ENCODE peak calls at places on chromosome 2, in ten cellular contexts. One of them, this sample, is unnamed.

GRCh38 chr2:231007159-231008045 is 11.5 kb downstream of the SPATA3 start:
- DNase-seq in T-helper 17 cell: no peak
- DNase-seq in activated naive CD8-positive, alpha-beta T cell treated with anti-CD3 and anti-CD28 coated beads, Interleukin-2, amount 50 U/mL, for 24 hours: no peak
- DNase-seq in NCI-H187: no peak
- DNase-seq in psoas muscle: no peak
- DNase-seq in substantia nigra: no peak
- DNase-seq in NCI-H774: no peak
- DNase-seq in stimulated activated naive CD4-positive, alpha-beta T cell: no peak
- DNase-seq in central memory CD4-positive, alpha-beta T cell: no peak
- DNase-seq in NCI-H460: no peak
- DNase-seq in this sample: no peak

GRCh38 chr2:24456610-24457556 is 34.2 kb upstream of the NCOA1 start:
- DNase-seq in stimulated activated naive CD4-positive, alpha-beta T cell: no peak
- DNase-seq in activated naive CD8-positive, alpha-beta T cell treated with anti-CD3 and anti-CD28 coated beads, Interleukin-2, amount 50 U/mL, for 24 hours: peak
- DNase-seq in central memory CD4-positive, alpha-beta T cell: no peak
- DNase-seq in T-helper 17 cell: no peak
- DNase-seq in NCI-H187: no peak
- DNase-seq in NCI-H774: no peak
- DNase-seq in psoas muscle: peak
- DNase-seq in NCI-H460: no peak
- DNase-seq in substantia nigra: no peak
- DNase-seq in this sample: no peak

GRCh38 chr2:121810959-121811853 is 55.8 kb downstream of the TSN start:
- DNase-seq in T-helper 17 cell: no peak
- DNase-seq in NCI-H460: peak
- DNase-seq in activated naive CD8-positive, alpha-beta T cell treated with anti-CD3 and anti-CD28 coated beads, Interleukin-2, amount 50 U/mL, for 24 hours: peak
- DNase-seq in NCI-H774: peak
- DNase-seq in central memory CD4-positive, alpha-beta T cell: no peak
- DNase-seq in NCI-H187: peak
- DNase-seq in stimulated activated naive CD4-positive, alpha-beta T cell: no peak
- DNase-seq in psoas muscle: peak
- DNase-seq in substantia nigra: peak
- DNase-seq in this sample: no peak

GRCh38 chr2:68653034-68653433 is 9.7 kb downstream of the PROKR1 start:
- DNase-seq in T-helper 17 cell: no peak
- DNase-seq in psoas muscle: no peak
- DNase-seq in stimulated activated naive CD4-positive, alpha-beta T cell: no peak
- DNase-seq in NCI-H187: no peak
- DNase-seq in activated naive CD8-positive, alpha-beta T cell treated with anti-CD3 and anti-CD28 coated beads, Interleukin-2, amount 50 U/mL, for 24 hours: no peak
- DNase-seq in substantia nigra: no peak
- DNase-seq in central memory CD4-positive, alpha-beta T cell: no peak
- DNase-seq in NCI-H460: no peak
- DNase-seq in NCI-H774: no peak
- DNase-seq in this sample: no peak

GRCh38 chr2:186690796-186691195 is 3.1 kb upstream of the FAM171B start:
- DNase-seq in NCI-H774: no peak
- DNase-seq in psoas muscle: no peak
- DNase-seq in NCI-H187: no peak
- DNase-seq in stimulated activated naive CD4-positive, alpha-beta T cell: no peak
- DNase-seq in NCI-H460: no peak
- DNase-seq in T-helper 17 cell: no peak
- DNase-seq in activated naive CD8-positive, alpha-beta T cell treated with anti-CD3 and anti-CD28 coated beads, Interleukin-2, amount 50 U/mL, for 24 hours: no peak
- DNase-seq in substantia nigra: no peak
- DNase-seq in central memory CD4-positive, alpha-beta T cell: no peak
- DNase-seq in this sample: no peak

GRCh38 chr2:8501061-8501460 is 180.8 kb upstream of the ID2 start:
- DNase-seq in NCI-H187: no peak
- DNase-seq in psoas muscle: no peak
- DNase-seq in NCI-H460: no peak
- DNase-seq in stimulated activated naive CD4-positive, alpha-beta T cell: no peak
- DNase-seq in substantia nigra: no peak
- DNase-seq in T-helper 17 cell: no peak
- DNase-seq in NCI-H774: no peak
- DNase-seq in central memory CD4-positive, alpha-beta T cell: no peak
- DNase-seq in activated naive CD8-positive, alpha-beta T cell treated with anti-CD3 and anti-CD28 coated beads, Interleukin-2, amount 50 U/mL, for 24 hours: no peak
- DNase-seq in this sample: no peak

GRCh38 chr2:158828378-158829136 is 33.4 kb downstream of the DAPL1 start:
- DNase-seq in central memory CD4-positive, alpha-beta T cell: no peak
- DNase-seq in stimulated activated naive CD4-positive, alpha-beta T cell: no peak
- DNase-seq in NCI-H187: no peak
- DNase-seq in psoas muscle: no peak
- DNase-seq in T-helper 17 cell: no peak
- DNase-seq in NCI-H460: no peak
- DNase-seq in substantia nigra: no peak
- DNase-seq in activated naive CD8-positive, alpha-beta T cell treated with anti-CD3 and anti-CD28 coated beads, Interleukin-2, amount 50 U/mL, for 24 hours: no peak
- DNase-seq in NCI-H774: no peak
- DNase-seq in this sample: no peak

GRCh38 chr2:152375174-152375573 is 40.2 kb downstream of the FMNL2 start:
- DNase-seq in activated naive CD8-positive, alpha-beta T cell treated with anti-CD3 and anti-CD28 coated beads, Interleukin-2, amount 50 U/mL, for 24 hours: no peak
- DNase-seq in NCI-H774: no peak
- DNase-seq in psoas muscle: no peak
- DNase-seq in substantia nigra: no peak
- DNase-seq in T-helper 17 cell: no peak
- DNase-seq in NCI-H187: no peak
- DNase-seq in NCI-H460: no peak
- DNase-seq in stimulated activated naive CD4-positive, alpha-beta T cell: no peak
- DNase-seq in central memory CD4-positive, alpha-beta T cell: no peak
- DNase-seq in this sample: no peak

GRCh38 chr2:88748005-88748404 is 56.5 kb downstream of the RPIA start:
- DNase-seq in psoas muscle: no peak
- DNase-seq in NCI-H774: no peak
- DNase-seq in substantia nigra: no peak
- DNase-seq in activated naive CD8-positive, alpha-beta T cell treated with anti-CD3 and anti-CD28 coated beads, Interleukin-2, amount 50 U/mL, for 24 hours: no peak
- DNase-seq in NCI-H460: no peak
- DNase-seq in T-helper 17 cell: no peak
- DNase-seq in NCI-H187: no peak
- DNase-seq in stimulated activated naive CD4-positive, alpha-beta T cell: no peak
- DNase-seq in central memory CD4-positive, alpha-beta T cell: no peak
- DNase-seq in this sample: no peak

GRCh38 chr2:150621800-150622199 is 134.3 kb upstream of the RND3 start:
- DNase-seq in NCI-H774: no peak
- DNase-seq in NCI-H460: no peak
- DNase-seq in NCI-H187: no peak
- DNase-seq in central memory CD4-positive, alpha-beta T cell: no peak
- DNase-seq in psoas muscle: no peak
- DNase-seq in stimulated activated naive CD4-positive, alpha-beta T cell: no peak
- DNase-seq in substantia nigra: no peak
- DNase-seq in T-helper 17 cell: no peak
- DNase-seq in activated naive CD8-positive, alpha-beta T cell treated with anti-CD3 and anti-CD28 coated beads, Interleukin-2, amount 50 U/mL, for 24 hours: no peak
- DNase-seq in this sample: no peak

GRCh38 chr2:46846454-46846990 is 69.1 kb downstream of the MCFD2 start:
- DNase-seq in NCI-H187: no peak
- DNase-seq in NCI-H460: no peak
- DNase-seq in NCI-H774: no peak
- DNase-seq in stimulated activated naive CD4-positive, alpha-beta T cell: no peak
- DNase-seq in T-helper 17 cell: no peak
- DNase-seq in activated naive CD8-positive, alpha-beta T cell treated with anti-CD3 and anti-CD28 coated beads, Interleukin-2, amount 50 U/mL, for 24 hours: no peak
- DNase-seq in central memory CD4-positive, alpha-beta T cell: no peak
- DNase-seq in substantia nigra: no peak
- DNase-seq in psoas muscle: no peak
- DNase-seq in this sample: no peak

GRCh38 chr2:237546876-237547395 is 19.4 kb upstream of the PRLH start:
- DNase-seq in stimulated activated naive CD4-positive, alpha-beta T cell: no peak
- DNase-seq in NCI-H460: no peak
- DNase-seq in substantia nigra: no peak
- DNase-seq in NCI-H187: no peak
- DNase-seq in central memory CD4-positive, alpha-beta T cell: no peak
- DNase-seq in psoas muscle: no peak
- DNase-seq in T-helper 17 cell: no peak
- DNase-seq in NCI-H774: no peak
- DNase-seq in activated naive CD8-positive, alpha-beta T cell treated with anti-CD3 and anti-CD28 coated beads, Interleukin-2, amount 50 U/mL, for 24 hours: no peak
- DNase-seq in this sample: no peak

GRCh38 chr2:145119225-145119624 is 599.3 kb upstream of the ZEB2 start:
- DNase-seq in stimulated activated naive CD4-positive, alpha-beta T cell: no peak
- DNase-seq in activated naive CD8-positive, alpha-beta T cell treated with anti-CD3 and anti-CD28 coated beads, Interleukin-2, amount 50 U/mL, for 24 hours: no peak
- DNase-seq in substantia nigra: no peak
- DNase-seq in NCI-H187: no peak
- DNase-seq in central memory CD4-positive, alpha-beta T cell: no peak
- DNase-seq in psoas muscle: no peak
- DNase-seq in NCI-H460: no peak
- DNase-seq in NCI-H774: no peak
- DNase-seq in T-helper 17 cell: no peak
- DNase-seq in this sample: no peak

GRCh38 chr2:238024986-238025385 is 35.8 kb upstream of the SCLY start:
- DNase-seq in NCI-H187: no peak
- DNase-seq in stimulated activated naive CD4-positive, alpha-beta T cell: no peak
- DNase-seq in central memory CD4-positive, alpha-beta T cell: no peak
- DNase-seq in NCI-H774: no peak
- DNase-seq in NCI-H460: no peak
- DNase-seq in substantia nigra: no peak
- DNase-seq in activated naive CD8-positive, alpha-beta T cell treated with anti-CD3 and anti-CD28 coated beads, Interleukin-2, amount 50 U/mL, for 24 hours: peak
- DNase-seq in psoas muscle: no peak
- DNase-seq in T-helper 17 cell: no peak
- DNase-seq in this sample: peak

GRCh38 chr2:101175991-101176390 is 24.8 kb upstream of the TBC1D8 start:
- DNase-seq in NCI-H460: no peak
- DNase-seq in NCI-H187: no peak
- DNase-seq in substantia nigra: no peak
- DNase-seq in psoas muscle: no peak
- DNase-seq in NCI-H774: no peak
- DNase-seq in central memory CD4-positive, alpha-beta T cell: no peak
- DNase-seq in activated naive CD8-positive, alpha-beta T cell treated with anti-CD3 and anti-CD28 coated beads, Interleukin-2, amount 50 U/mL, for 24 hours: no peak
- DNase-seq in T-helper 17 cell: no peak
- DNase-seq in stimulated activated naive CD4-positive, alpha-beta T cell: no peak
- DNase-seq in this sample: no peak

GRCh38 chr2:130347220-130347925 is 4.7 kb downstream of the IMP4 start:
- DNase-seq in psoas muscle: no peak
- DNase-seq in stimulated activated naive CD4-positive, alpha-beta T cell: no peak
- DNase-seq in NCI-H774: no peak
- DNase-seq in T-helper 17 cell: no peak
- DNase-seq in substantia nigra: no peak
- DNase-seq in activated naive CD8-positive, alpha-beta T cell treated with anti-CD3 and anti-CD28 coated beads, Interleukin-2, amount 50 U/mL, for 24 hours: no peak
- DNase-seq in NCI-H187: no peak
- DNase-seq in NCI-H460: no peak
- DNase-seq in central memory CD4-positive, alpha-beta T cell: no peak
- DNase-seq in this sample: no peak

GRCh38 chr2:165499131-165499530 is 29.6 kb downstream of the CSRNP3 start:
- DNase-seq in NCI-H460: no peak
- DNase-seq in psoas muscle: no peak
- DNase-seq in central memory CD4-positive, alpha-beta T cell: no peak
- DNase-seq in NCI-H774: no peak
- DNase-seq in NCI-H187: no peak
- DNase-seq in activated naive CD8-positive, alpha-beta T cell treated with anti-CD3 and anti-CD28 coated beads, Interleukin-2, amount 50 U/mL, for 24 hours: no peak
- DNase-seq in substantia nigra: no peak
- DNase-seq in T-helper 17 cell: no peak
- DNase-seq in stimulated activated naive CD4-positive, alpha-beta T cell: no peak
- DNase-seq in this sample: no peak

GRCh38 chr2:11551569-11552259 is 17.9 kb downstream of the GREB1 start:
- DNase-seq in NCI-H774: no peak
- DNase-seq in substantia nigra: no peak
- DNase-seq in psoas muscle: no peak
- DNase-seq in T-helper 17 cell: no peak
- DNase-seq in activated naive CD8-positive, alpha-beta T cell treated with anti-CD3 and anti-CD28 coated beads, Interleukin-2, amount 50 U/mL, for 24 hours: no peak
- DNase-seq in stimulated activated naive CD4-positive, alpha-beta T cell: no peak
- DNase-seq in NCI-H187: no peak
- DNase-seq in NCI-H460: no peak
- DNase-seq in central memory CD4-positive, alpha-beta T cell: no peak
- DNase-seq in this sample: no peak

GRCh38 chr2:14385043-14385442 is 247.5 kb upstream of the LRATD1 start:
- DNase-seq in NCI-H460: no peak
- DNase-seq in substantia nigra: no peak
- DNase-seq in stimulated activated naive CD4-positive, alpha-beta T cell: no peak
- DNase-seq in NCI-H187: no peak
- DNase-seq in central memory CD4-positive, alpha-beta T cell: no peak
- DNase-seq in T-helper 17 cell: no peak
- DNase-seq in psoas muscle: no peak
- DNase-seq in activated naive CD8-positive, alpha-beta T cell treated with anti-CD3 and anti-CD28 coated beads, Interleukin-2, amount 50 U/mL, for 24 hours: no peak
- DNase-seq in NCI-H774: no peak
- DNase-seq in this sample: no peak

GRCh38 chr2:41736105-41736567 is 311.7 kb upstream of the PKDCC start:
- DNase-seq in NCI-H460: no peak
- DNase-seq in NCI-H774: no peak
- DNase-seq in psoas muscle: no peak
- DNase-seq in NCI-H187: no peak
- DNase-seq in substantia nigra: no peak
- DNase-seq in stimulated activated naive CD4-positive, alpha-beta T cell: no peak
- DNase-seq in activated naive CD8-positive, alpha-beta T cell treated with anti-CD3 and anti-CD28 coated beads, Interleukin-2, amount 50 U/mL, for 24 hours: no peak
- DNase-seq in T-helper 17 cell: no peak
- DNase-seq in central memory CD4-positive, alpha-beta T cell: no peak
- DNase-seq in this sample: no peak

GRCh38 chr2:196077821-196078220 is 9.2 kb upstream of the DNAH7 start:
- DNase-seq in NCI-H774: no peak
- DNase-seq in stimulated activated naive CD4-positive, alpha-beta T cell: no peak
- DNase-seq in psoas muscle: no peak
- DNase-seq in NCI-H460: no peak
- DNase-seq in activated naive CD8-positive, alpha-beta T cell treated with anti-CD3 and anti-CD28 coated beads, Interleukin-2, amount 50 U/mL, for 24 hours: no peak
- DNase-seq in central memory CD4-positive, alpha-beta T cell: no peak
- DNase-seq in T-helper 17 cell: no peak
- DNase-seq in NCI-H187: no peak
- DNase-seq in substantia nigra: no peak
- DNase-seq in this sample: no peak

GRCh38 chr2:85748948-85749875 is 4.6 kb upstream of the ATOH8 start:
- DNase-seq in psoas muscle: peak
- DNase-seq in stimulated activated naive CD4-positive, alpha-beta T cell: no peak
- DNase-seq in NCI-H460: no peak
- DNase-seq in substantia nigra: no peak
- DNase-seq in activated naive CD8-positive, alpha-beta T cell treated with anti-CD3 and anti-CD28 coated beads, Interleukin-2, amount 50 U/mL, for 24 hours: no peak
- DNase-seq in central memory CD4-positive, alpha-beta T cell: no peak
- DNase-seq in NCI-H187: no peak
- DNase-seq in NCI-H774: no peak
- DNase-seq in T-helper 17 cell: no peak
- DNase-seq in this sample: no peak

GRCh38 chr2:25270061-25270460 is 71.7 kb downstream of the DNMT3A start:
- DNase-seq in stimulated activated naive CD4-positive, alpha-beta T cell: no peak
- DNase-seq in psoas muscle: no peak
- DNase-seq in activated naive CD8-positive, alpha-beta T cell treated with anti-CD3 and anti-CD28 coated beads, Interleukin-2, amount 50 U/mL, for 24 hours: no peak
- DNase-seq in substantia nigra: no peak
- DNase-seq in NCI-H187: no peak
- DNase-seq in NCI-H774: no peak
- DNase-seq in NCI-H460: no peak
- DNase-seq in central memory CD4-positive, alpha-beta T cell: no peak
- DNase-seq in T-helper 17 cell: no peak
- DNase-seq in this sample: no peak

GRCh38 chr2:226483745-226484619 is 315.6 kb downstream of the IRS1 start:
- DNase-seq in activated naive CD8-positive, alpha-beta T cell treated with anti-CD3 and anti-CD28 coated beads, Interleukin-2, amount 50 U/mL, for 24 hours: no peak
- DNase-seq in NCI-H774: no peak
- DNase-seq in psoas muscle: no peak
- DNase-seq in T-helper 17 cell: no peak
- DNase-seq in NCI-H187: no peak
- DNase-seq in substantia nigra: no peak
- DNase-seq in NCI-H460: peak
- DNase-seq in stimulated activated naive CD4-positive, alpha-beta T cell: no peak
- DNase-seq in central memory CD4-positive, alpha-beta T cell: no peak
- DNase-seq in this sample: no peak

GRCh38 chr2:97656129-97656755 is 7.6 kb downstream of the ACTR1B start:
- DNase-seq in psoas muscle: no peak
- DNase-seq in central memory CD4-positive, alpha-beta T cell: no peak
- DNase-seq in NCI-H460: no peak
- DNase-seq in stimulated activated naive CD4-positive, alpha-beta T cell: no peak
- DNase-seq in substantia nigra: no peak
- DNase-seq in NCI-H187: no peak
- DNase-seq in T-helper 17 cell: no peak
- DNase-seq in NCI-H774: no peak
- DNase-seq in activated naive CD8-positive, alpha-beta T cell treated with anti-CD3 and anti-CD28 coated beads, Interleukin-2, amount 50 U/mL, for 24 hours: no peak
- DNase-seq in this sample: no peak

GRCh38 chr2:68282814-68283812 is 30.8 kb upstream of the PPP3R1 start:
- DNase-seq in psoas muscle: no peak
- DNase-seq in stimulated activated naive CD4-positive, alpha-beta T cell: peak
- DNase-seq in NCI-H187: no peak
- DNase-seq in NCI-H774: peak
- DNase-seq in T-helper 17 cell: no peak
- DNase-seq in NCI-H460: peak
- DNase-seq in substantia nigra: peak
- DNase-seq in central memory CD4-positive, alpha-beta T cell: peak
- DNase-seq in activated naive CD8-positive, alpha-beta T cell treated with anti-CD3 and anti-CD28 coated beads, Interleukin-2, amount 50 U/mL, for 24 hours: no peak
- DNase-seq in this sample: peak

GRCh38 chr2:207409525-207409924 is 120.2 kb upstream of the CREB1 start:
- DNase-seq in activated naive CD8-positive, alpha-beta T cell treated with anti-CD3 and anti-CD28 coated beads, Interleukin-2, amount 50 U/mL, for 24 hours: no peak
- DNase-seq in NCI-H187: no peak
- DNase-seq in NCI-H774: no peak
- DNase-seq in T-helper 17 cell: no peak
- DNase-seq in NCI-H460: no peak
- DNase-seq in psoas muscle: no peak
- DNase-seq in central memory CD4-positive, alpha-beta T cell: no peak
- DNase-seq in stimulated activated naive CD4-positive, alpha-beta T cell: no peak
- DNase-seq in substantia nigra: no peak
- DNase-seq in this sample: no peak

GRCh38 chr2:126827371-126827770 is 71.3 kb upstream of the TEX51 start:
- DNase-seq in NCI-H774: no peak
- DNase-seq in activated naive CD8-positive, alpha-beta T cell treated with anti-CD3 and anti-CD28 coated beads, Interleukin-2, amount 50 U/mL, for 24 hours: no peak
- DNase-seq in T-helper 17 cell: no peak
- DNase-seq in NCI-H187: no peak
- DNase-seq in central memory CD4-positive, alpha-beta T cell: no peak
- DNase-seq in NCI-H460: no peak
- DNase-seq in stimulated activated naive CD4-positive, alpha-beta T cell: no peak
- DNase-seq in substantia nigra: no peak
- DNase-seq in psoas muscle: no peak
- DNase-seq in this sample: no peak

This sample was measured in T-helper 2 cell.